ENCODE peak calls at places on chromosomes 5 and 9, in four cellular contexts. One of them, this sample, is unnamed.

GRCh38 chr9:36902063-36902735 is 131.9 kb downstream of the PAX5 start:
- DNase-seq in A549: no peak
- DNase-seq in HCT116: no peak
- DNase-seq in IMR-90: no peak
- DNase-seq in this sample: peak

GRCh38 chr9:70480405-70480980 is 66.0 kb upstream of the KLF9 start:
- DNase-seq in A549: no peak
- DNase-seq in HCT116: no peak
- DNase-seq in IMR-90: peak
- DNase-seq in this sample: peak

GRCh38 chr5:156907667-156908066 is 55.4 kb downstream of the TIMD4 start:
- DNase-seq in A549: no peak
- DNase-seq in HCT116: no peak
- DNase-seq in IMR-90: no peak
- DNase-seq in this sample: no peak

GRCh38 chr9:90830977-90831376 is 29.4 kb downstream of the SYK start:
- DNase-seq in A549: no peak
- DNase-seq in HCT116: no peak
- DNase-seq in IMR-90: no peak
- DNase-seq in this sample: no peak

GRCh38 chr5:163569284-163569683 is 63.9 kb downstream of the MAT2B start:
- DNase-seq in A549: peak
- DNase-seq in HCT116: no peak
- DNase-seq in IMR-90: peak
- DNase-seq in this sample: no peak

GRCh38 chr5:159286420-159287035 is 23.4 kb downstream of the UBLCP1 start:
- DNase-seq in A549: peak
- DNase-seq in HCT116: no peak
- DNase-seq in IMR-90: peak
- DNase-seq in this sample: no peak

GRCh38 chr9:88076286-88077070 is 61.8 kb downstream of the SPATA31C2 start:
- DNase-seq in A549: peak
- DNase-seq in HCT116: peak
- DNase-seq in IMR-90: peak
- DNase-seq in this sample: peak

GRCh38 chr5:58410441-58410840 is 49.4 kb downstream of the PLK2 start:
- DNase-seq in A549: peak
- DNase-seq in HCT116: no peak
- DNase-seq in IMR-90: peak
- DNase-seq in this sample: peak

GRCh38 chr9:131799177-131799823 is 59.4 kb upstream of the RAPGEF1 start:
- DNase-seq in A549: peak
- DNase-seq in HCT116: peak
- DNase-seq in IMR-90: peak
- DNase-seq in this sample: no peak

GRCh38 chr9:14863402-14863801 is 46.8 kb downstream of the FREM1 start:
- DNase-seq in A549: no peak
- DNase-seq in HCT116: no peak
- DNase-seq in IMR-90: no peak
- DNase-seq in this sample: no peak

GRCh38 chr9:134263575-134263974 is 62.7 kb upstream of the RXRA start:
- DNase-seq in A549: no peak
- DNase-seq in HCT116: no peak
- DNase-seq in IMR-90: no peak
- DNase-seq in this sample: no peak

GRCh38 chr5:95735436-95735835 is 4.3 kb downstream of the RHOBTB3 start:
- DNase-seq in A549: no peak
- DNase-seq in HCT116: no peak
- DNase-seq in IMR-90: no peak
- DNase-seq in this sample: no peak

GRCh38 chr9:122327175-122327574 is 43.6 kb upstream of the PTGS1 start:
- DNase-seq in A549: no peak
- DNase-seq in HCT116: no peak
- DNase-seq in IMR-90: no peak
- DNase-seq in this sample: no peak

GRCh38 chr5:76493190-76493837 is 90.2 kb downstream of the IQGAP2 start:
- DNase-seq in A549: no peak
- DNase-seq in HCT116: no peak
- DNase-seq in IMR-90: no peak
- DNase-seq in this sample: peak

GRCh38 chr5:128920345-128921215 is 44.7 kb upstream of the SLC27A6 start:
- DNase-seq in A549: peak
- DNase-seq in HCT116: peak
- DNase-seq in IMR-90: peak
- DNase-seq in this sample: no peak

GRCh38 chr5:83146441-83146840 is 69.1 kb downstream of the XRCC4 start:
- DNase-seq in A549: no peak
- DNase-seq in HCT116: no peak
- DNase-seq in IMR-90: no peak
- DNase-seq in this sample: no peak

GRCh38 chr5:66741394-66741793 is 145.2 kb downstream of the MAST4 start:
- DNase-seq in A549: no peak
- DNase-seq in HCT116: no peak
- DNase-seq in IMR-90: no peak
- DNase-seq in this sample: no peak

GRCh38 chr5:157108961-157109360 is at the start of gene HAVCR2:
- DNase-seq in A549: no peak
- DNase-seq in HCT116: no peak
- DNase-seq in IMR-90: no peak
- DNase-seq in this sample: peak

GRCh38 chr9:82682431-82682830 is 380.5 kb downstream of the RASEF start:
- DNase-seq in A549: no peak
- DNase-seq in HCT116: no peak
- DNase-seq in IMR-90: no peak
- DNase-seq in this sample: no peak

GRCh38 chr9:123206064-123206463 is 62.3 kb downstream of the STRBP start:
- DNase-seq in A549: no peak
- DNase-seq in HCT116: no peak
- DNase-seq in IMR-90: no peak
- DNase-seq in this sample: no peak

GRCh38 chr5:56669534-56670483 is 145.5 kb upstream of the MAP3K1 start:
- DNase-seq in A549: no peak
- DNase-seq in HCT116: no peak
- DNase-seq in IMR-90: peak
- DNase-seq in this sample: peak

GRCh38 chr5:177476531-177477233 is 3.2 kb upstream of the DBN1 start:
- DNase-seq in A549: no peak
- DNase-seq in HCT116: no peak
- DNase-seq in IMR-90: peak
- DNase-seq in this sample: peak

GRCh38 chr5:10836991-10837390 is 76.0 kb upstream of the DAP start:
- DNase-seq in A549: no peak
- DNase-seq in HCT116: no peak
- DNase-seq in IMR-90: peak
- DNase-seq in this sample: no peak

GRCh38 chr5:9545301-9545958 is 445 bp downstream of the SEMA5A start:
- DNase-seq in A549: no peak
- DNase-seq in HCT116: no peak
- DNase-seq in IMR-90: no peak
- DNase-seq in this sample: peak

GRCh38 chr5:72141440-72142271 is 34.4 kb downstream of the MAP1B start:
- DNase-seq in A549: peak
- DNase-seq in HCT116: no peak
- DNase-seq in IMR-90: peak
- DNase-seq in this sample: no peak

GRCh38 chr9:27033815-27034403 is 28.4 kb upstream of the LRRC19 start:
- DNase-seq in A549: peak
- DNase-seq in HCT116: peak
- DNase-seq in IMR-90: peak
- DNase-seq in this sample: peak

GRCh38 chr9:110170728-110171257 is 37.2 kb downstream of the C9orf152 start:
- DNase-seq in A549: no peak
- DNase-seq in HCT116: no peak
- DNase-seq in IMR-90: no peak
- DNase-seq in this sample: no peak

GRCh38 chr9:124218438-124219289 is 39.1 kb upstream of the NEK6 start:
- DNase-seq in A549: peak
- DNase-seq in HCT116: peak
- DNase-seq in IMR-90: peak
- DNase-seq in this sample: peak

GRCh38 chr9:124222109-124222508 is 35.6 kb upstream of the NEK6 start:
- DNase-seq in A549: no peak
- DNase-seq in HCT116: no peak
- DNase-seq in IMR-90: no peak
- DNase-seq in this sample: no peak

GRCh38 chr9:124221685-124222084 is 36.1 kb upstream of the NEK6 start:
- DNase-seq in A549: no peak
- DNase-seq in HCT116: no peak
- DNase-seq in IMR-90: no peak
- DNase-seq in this sample: no peak

GRCh38 chr9:124219290-124219605 is 38.5 kb upstream of the NEK6 start:
- DNase-seq in A549: no peak
- DNase-seq in HCT116: no peak
- DNase-seq in IMR-90: no peak
- DNase-seq in this sample: no peak

GRCh38 chr9:124220551-124221451 is 36.9 kb upstream of the NEK6 start:
- DNase-seq in A549: peak
- DNase-seq in HCT116: no peak
- DNase-seq in IMR-90: peak
- DNase-seq in this sample: no peak
- TF ChIP-seq POLR2A in A549: no peak
- TF ChIP-seq POLR2A in HCT116: no peak
- TF ChIP-seq POLR2A in IMR-90: no peak
- TF ChIP-seq POLR2A in this sample: no peak

GRCh38 chr5:139403787-139404483 is at the start of gene SPATA24:
- DNase-seq in A549: peak
- DNase-seq in HCT116: peak
- DNase-seq in IMR-90: peak
- DNase-seq in this sample: peak
- TF ChIP-seq POLR2A in A549: peak
- TF ChIP-seq POLR2A in HCT116: no peak
- TF ChIP-seq POLR2A in IMR-90: peak
- TF ChIP-seq POLR2A in this sample: no peak

GRCh38 chr9:125663127-125663526 is 43.9 kb downstream of the MAPKAP1 start:
- DNase-seq in A549: peak
- DNase-seq in HCT116: peak
- DNase-seq in IMR-90: peak
- DNase-seq in this sample: no peak
- TF ChIP-seq POLR2A in A549: no peak
- TF ChIP-seq POLR2A in HCT116: no peak
- TF ChIP-seq POLR2A in IMR-90: no peak
- TF ChIP-seq POLR2A in this sample: no peak

GRCh38 chr9:111481885-111482636 is 2.1 kb downstream of the ECPAS start:
- DNase-seq in A549: peak
- DNase-seq in HCT116: no peak
- DNase-seq in IMR-90: peak
- DNase-seq in this sample: no peak

GRCh38 chr9:111483419-111483861 is 743 bp downstream of the ECPAS start:
- DNase-seq in A549: no peak
- DNase-seq in HCT116: no peak
- DNase-seq in IMR-90: no peak
- DNase-seq in this sample: no peak

GRCh38 chr9:111484564-111484878 is 338 bp upstream of the ECPAS start:
- DNase-seq in A549: no peak
- DNase-seq in HCT116: no peak
- DNase-seq in IMR-90: peak
- DNase-seq in this sample: no peak

GRCh38 chr9:111482656-111483418 is 1.3 kb downstream of the ECPAS start:
- DNase-seq in A549: peak
- DNase-seq in HCT116: no peak
- DNase-seq in IMR-90: peak
- DNase-seq in this sample: peak

DNA sequence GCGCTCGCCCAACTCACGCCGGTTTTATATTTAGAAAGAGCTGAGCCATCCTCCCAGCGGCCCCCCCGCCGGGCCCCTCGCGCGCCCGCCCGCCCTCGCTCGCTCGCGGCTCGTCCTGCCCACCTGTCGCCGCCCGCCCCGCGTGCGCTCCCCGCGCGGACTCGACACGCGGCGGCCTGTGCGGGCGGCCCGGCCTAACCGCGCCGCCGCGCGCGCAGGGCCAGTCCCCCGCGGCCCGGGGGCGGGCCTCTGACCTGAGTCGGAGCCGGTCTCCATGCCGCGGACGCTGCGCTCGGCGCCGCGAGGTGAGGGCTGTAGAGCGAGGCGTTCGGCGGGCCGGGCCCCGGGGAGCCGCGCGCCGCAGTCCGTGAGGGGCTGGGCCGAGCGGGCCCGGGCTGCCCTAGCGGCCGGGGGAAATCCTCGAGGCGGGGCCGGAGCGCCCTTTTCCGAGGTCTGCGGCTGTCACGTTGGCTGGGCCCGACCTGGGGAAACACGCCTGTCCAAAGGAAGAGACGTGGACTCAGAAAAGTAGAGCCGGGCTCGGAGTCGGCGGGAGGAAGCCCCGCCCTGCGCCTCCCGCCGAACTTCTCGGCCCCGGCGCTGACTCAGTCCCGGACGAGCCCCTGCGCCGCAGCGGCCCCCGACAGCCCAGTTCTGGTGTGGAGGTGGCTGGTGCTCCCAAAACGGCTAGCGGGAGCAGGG is at the start of gene ECPAS:
- DNase-seq in A549: peak
- DNase-seq in HCT116: peak
- DNase-seq in IMR-90: peak
- DNase-seq in this sample: peak
- TF ChIP-seq POLR2A in A549: peak
- TF ChIP-seq POLR2A in HCT116: peak
- TF ChIP-seq POLR2A in IMR-90: peak
- TF ChIP-seq POLR2A in this sample: no peak

DNA sequence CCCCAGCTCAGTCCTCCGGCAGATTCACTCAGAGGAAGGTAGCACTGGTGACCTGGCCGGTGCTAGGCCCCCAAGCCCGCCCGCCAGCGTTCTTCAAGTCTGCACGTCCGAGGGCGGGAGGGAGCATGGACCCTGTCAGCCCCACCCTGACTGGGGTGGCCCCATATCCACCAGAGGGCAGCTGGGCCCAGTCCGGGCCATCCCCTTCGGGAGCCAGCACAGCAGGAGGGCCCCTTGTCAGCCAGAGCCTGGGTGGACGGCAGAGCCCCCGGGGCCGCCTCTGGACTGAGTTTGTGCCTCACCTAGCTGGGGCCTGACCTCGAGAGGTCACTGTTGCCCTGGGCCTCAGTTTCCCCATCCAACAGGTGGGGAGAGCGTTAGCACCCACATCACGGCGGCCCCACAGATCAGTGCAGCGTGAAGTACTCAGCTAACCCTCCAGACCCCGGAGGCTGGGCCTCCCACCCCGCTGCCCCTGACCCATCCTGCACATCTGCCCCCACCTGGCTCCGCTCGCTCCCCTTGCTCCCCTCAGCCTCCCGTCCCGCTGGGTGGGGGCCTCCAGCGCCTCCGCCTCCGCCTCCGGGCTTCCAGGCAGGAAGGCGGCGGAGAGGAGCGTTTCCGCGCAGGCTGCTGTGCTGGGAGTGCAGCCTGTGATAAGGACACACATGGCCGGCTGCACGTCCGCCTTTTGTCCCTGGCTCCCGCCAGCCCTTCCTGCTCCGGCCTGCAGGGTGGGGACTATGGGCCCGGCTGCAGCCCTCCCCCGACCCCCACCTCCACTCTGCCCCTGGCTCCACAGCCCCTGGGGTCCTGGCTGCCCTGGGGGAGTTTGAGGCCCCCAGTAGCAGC is 16.6 kb upstream of the EGFL7 start:
- DNase-seq in A549: no peak
- DNase-seq in HCT116: no peak
- DNase-seq in IMR-90: no peak
- DNase-seq in this sample: no peak
- TF ChIP-seq POLR2A in A549: no peak
- TF ChIP-seq POLR2A in HCT116: no peak
- TF ChIP-seq POLR2A in IMR-90: no peak
- TF ChIP-seq POLR2A in this sample: no peak

GRCh38 chr9:128067898-128068655 is at the start of gene SLC25A25:
- DNase-seq in A549: peak
- DNase-seq in HCT116: peak
- DNase-seq in IMR-90: peak
- DNase-seq in this sample: peak
- TF ChIP-seq POLR2A in A549: peak
- TF ChIP-seq POLR2A in HCT116: no peak
- TF ChIP-seq POLR2A in IMR-90: peak
- TF ChIP-seq POLR2A in this sample: no peak